ENCODE peak calls at places on chromosomes 12 and 14, in nine cellular contexts. H is IMR-90, J is breast epithelium, L is prostate gland, Y is ovary, Z is Peyer's patch, G is tibial nerve, O is HepG2, E is H1. M is an unnamed sample.

GRCh38 chr14:99724196-99724891 is 40.2 kb downstream of the CYP46A1 start:
- DNase-seq in H (peak), J (no peak), L (no peak), Y (peak), Z (no peak), G (no peak), O (no peak), E (no peak), M (no peak)

GRCh38 chr14:102504302-102504950 is 5.2 kb downstream of the ANKRD9 start:
- DNase-seq in H (no peak), J (no peak), L (no peak), Y (no peak), Z (peak), G (no peak), O (no peak), E (no peak), M (peak)

GRCh38 chr12:46385439-46385838 is 12.9 kb upstream of the SLC38A2 start:
- DNase-seq in H (no peak), J (no peak), L (no peak), Y (no peak), Z (no peak), G (no peak), O (peak), E (no peak), M (no peak)

GRCh38 chr12:14567311-14568195 is at the start of gene PLBD1:
- DNase-seq in H (no peak), J (peak), L (peak), Y (peak), Z (peak), G (peak), O (no peak), E (peak), M (peak)

GRCh38 chr14:94307410-94307992 is 14.4 kb upstream of the SERPINA10 start:
- DNase-seq in H (no peak), J (no peak), L (no peak), Y (no peak), Z (no peak), G (no peak), O (peak), E (peak), M (no peak)

GRCh38 chr14:71415404-71415690 is 508.1 kb downstream of the PCNX1 start:
- DNase-seq in H (peak), J (no peak), L (no peak), Y (no peak), Z (no peak), G (peak), O (no peak), E (no peak), M (no peak)

GRCh38 chr14:90785474-90785873 is 30.8 kb downstream of the TTC7B start:
- DNase-seq in H (no peak), J (no peak), L (no peak), Y (no peak), Z (no peak), G (no peak), O (no peak), E (no peak), M (peak)

GRCh38 chr12:131720921-131721320 is 10.0 kb downstream of the SFSWAP start:
- DNase-seq in H (no peak), J (no peak), L (no peak), Y (no peak), Z (no peak), G (no peak), O (no peak), E (no peak), M (no peak)

GRCh38 chr12:102302553-102302952 is 104.9 kb upstream of the PMCH start:
- DNase-seq in H (no peak), J (no peak), L (no peak), Y (no peak), Z (no peak), G (no peak), O (no peak), E (no peak), M (no peak)

GRCh38 chr12:42372154-42372791 is 46.3 kb downstream of the PPHLN1 start:
- DNase-seq in H (peak), J (no peak), L (no peak), Y (no peak), Z (no peak), G (peak), O (peak), E (no peak), M (peak)

GRCh38 chr12:93571360-93571853 is 1.1 kb upstream of the SOCS2 start:
- DNase-seq in H (peak), J (peak), L (peak), Y (peak), Z (peak), G (peak), O (peak), E (peak), M (peak)

GRCh38 chr12:11568762-11569478 is 80.6 kb upstream of the ETV6 start:
- DNase-seq in H (no peak), J (no peak), L (no peak), Y (no peak), Z (no peak), G (no peak), O (no peak), E (no peak), M (no peak)

GRCh38 chr12:124399622-124400021 is 104.7 kb downstream of the RFLNA start:
- DNase-seq in H (no peak), J (no peak), L (no peak), Y (peak), Z (peak), G (no peak), O (peak), E (peak), M (no peak)

GRCh38 chr12:114895822-114896221 is 211.8 kb upstream of the TBX3 start:
- DNase-seq in H (peak), J (no peak), L (no peak), Y (no peak), Z (no peak), G (no peak), O (no peak), E (no peak), M (no peak)

GRCh38 chr14:37642125-37642524 is 46.7 kb downstream of the TTC6 start:
- DNase-seq in H (no peak), J (no peak), L (no peak), Y (no peak), Z (no peak), G (no peak), O (no peak), E (no peak), M (no peak)

GRCh38 chr14:28161040-28161439 is 605.5 kb upstream of the FOXG1 start:
- DNase-seq in H (no peak), J (no peak), L (no peak), Y (no peak), Z (no peak), G (no peak), O (no peak), E (no peak), M (no peak)

GRCh38 chr14:96181188-96181762 is 23.4 kb upstream of the BDKRB2 start:
- DNase-seq in H (no peak), J (no peak), L (no peak), Y (no peak), Z (no peak), G (no peak), O (no peak), E (no peak), M (no peak)

GRCh38 chr14:25048170-25049126 is 1.5 kb downstream of the STXBP6 start:
- DNase-seq in H (peak), J (no peak), L (peak), Y (peak), Z (no peak), G (peak), O (no peak), E (no peak), M (peak)

GRCh38 chr12:22228022-22228875 is 106.3 kb downstream of the ST8SIA1 start:
- DNase-seq in H (peak), J (no peak), L (no peak), Y (no peak), Z (no peak), G (no peak), O (no peak), E (no peak), M (no peak)

GRCh38 chr14:102086972-102087761 is at the start of gene HSP90AA1:
- DNase-seq in H (peak), J (peak), L (peak), Y (peak), Z (peak), G (peak), O (peak), E (peak), M (peak)

GRCh38 chr12:49231881-49232650 is 32.8 kb upstream of the TUBA1C start:
- DNase-seq in H (no peak), J (no peak), L (no peak), Y (no peak), Z (no peak), G (no peak), O (no peak), E (no peak), M (no peak)

GRCh38 chr12:12240671-12241345 is 26.0 kb downstream of the LRP6 start:
- DNase-seq in H (peak), J (no peak), L (no peak), Y (no peak), Z (no peak), G (no peak), O (peak), E (no peak), M (no peak)

GRCh38 chr12:104115587-104115975 is 22.4 kb downstream of the NFYB start:
- DNase-seq in H (no peak), J (no peak), L (peak), Y (no peak), Z (no peak), G (no peak), O (no peak), E (no peak), M (no peak)

GRCh38 chr12:51062631-51063397 is 14.7 kb downstream of the LETMD1 start:
- DNase-seq in H (no peak), J (no peak), L (no peak), Y (no peak), Z (no peak), G (no peak), O (no peak), E (no peak), M (no peak)
- TF ChIP-seq POLR2A in H (no peak), J (no peak), L (no peak), Y (no peak), Z (no peak), G (no peak), O (no peak), E (no peak), M (no peak)

DNA sequence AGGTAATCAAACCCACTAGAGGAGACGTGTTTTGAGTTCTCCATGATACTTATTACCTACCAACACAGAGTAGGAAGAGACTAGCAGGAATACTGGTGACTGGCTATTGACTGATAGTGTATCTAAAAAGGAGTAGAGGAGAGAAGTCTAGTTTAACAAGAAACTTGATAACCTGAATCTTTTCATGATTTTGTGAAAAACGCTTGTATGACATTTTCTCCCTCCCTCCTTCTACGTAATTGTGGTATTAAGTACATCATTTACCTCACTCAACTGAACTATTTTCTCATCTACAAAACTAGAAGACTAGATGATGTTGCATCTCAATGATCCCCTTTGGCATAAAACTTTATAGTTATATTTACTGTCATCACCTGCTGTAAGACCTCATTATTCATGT is 107.4 kb downstream of the PPP1R12A start:
- DNase-seq in H (no peak), J (no peak), L (no peak), Y (no peak), Z (no peak), G (no peak), O (no peak), E (no peak), M (no peak)
- TF ChIP-seq POLR2A in H (no peak), J (no peak), L (no peak), Y (no peak), Z (no peak), G (no peak), O (no peak), E (no peak), M (no peak)

DNA sequence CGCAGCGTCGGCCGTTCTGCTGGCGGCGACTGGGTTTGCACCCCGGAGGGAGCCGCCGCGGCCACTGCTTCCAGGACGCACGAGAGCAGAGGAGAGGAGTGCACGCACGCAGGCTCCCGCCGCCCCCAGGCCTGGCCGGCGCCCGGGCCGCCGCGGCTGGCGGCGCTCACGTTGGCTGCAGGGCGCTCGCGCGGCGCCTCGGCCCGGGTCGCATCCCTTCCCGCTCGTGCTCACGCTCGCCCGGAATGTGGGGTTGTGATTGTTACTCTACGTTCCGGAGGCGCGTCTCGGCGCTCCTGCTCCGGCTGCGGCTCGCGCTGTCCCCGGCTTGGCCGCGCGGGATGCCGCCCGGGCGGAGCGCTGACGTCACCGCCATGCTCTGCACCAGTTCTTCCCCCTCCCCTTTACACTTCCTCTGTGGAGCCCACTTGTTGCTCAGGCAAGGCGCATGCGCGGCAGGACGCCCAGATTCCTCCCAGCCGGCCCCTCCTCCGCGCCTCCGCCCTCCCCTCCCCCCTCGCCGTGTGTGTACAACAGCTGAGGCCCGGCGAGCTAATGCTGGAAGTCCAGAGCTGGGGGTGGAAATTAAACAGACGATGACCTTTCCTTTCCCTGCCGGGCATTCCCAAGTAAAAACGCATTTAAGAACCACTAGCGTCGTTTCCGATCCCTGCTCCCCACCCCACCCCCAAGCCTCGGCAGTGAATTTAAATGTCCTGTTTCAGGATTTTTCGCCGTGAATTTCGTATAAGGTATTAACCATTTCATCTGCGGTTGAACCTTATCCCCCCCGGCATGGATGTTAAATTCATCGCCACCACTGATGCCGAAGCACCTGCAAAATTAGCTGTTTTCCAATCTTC is at the start of gene IRF2BPL:
- DNase-seq in H (peak), J (peak), L (peak), Y (peak), Z (peak), G (peak), O (peak), E (peak), M (peak)
- TF ChIP-seq POLR2A in H (peak), J (peak), L (peak), Y (peak), Z (peak), G (peak), O (peak), E (peak), M (peak)

DNA sequence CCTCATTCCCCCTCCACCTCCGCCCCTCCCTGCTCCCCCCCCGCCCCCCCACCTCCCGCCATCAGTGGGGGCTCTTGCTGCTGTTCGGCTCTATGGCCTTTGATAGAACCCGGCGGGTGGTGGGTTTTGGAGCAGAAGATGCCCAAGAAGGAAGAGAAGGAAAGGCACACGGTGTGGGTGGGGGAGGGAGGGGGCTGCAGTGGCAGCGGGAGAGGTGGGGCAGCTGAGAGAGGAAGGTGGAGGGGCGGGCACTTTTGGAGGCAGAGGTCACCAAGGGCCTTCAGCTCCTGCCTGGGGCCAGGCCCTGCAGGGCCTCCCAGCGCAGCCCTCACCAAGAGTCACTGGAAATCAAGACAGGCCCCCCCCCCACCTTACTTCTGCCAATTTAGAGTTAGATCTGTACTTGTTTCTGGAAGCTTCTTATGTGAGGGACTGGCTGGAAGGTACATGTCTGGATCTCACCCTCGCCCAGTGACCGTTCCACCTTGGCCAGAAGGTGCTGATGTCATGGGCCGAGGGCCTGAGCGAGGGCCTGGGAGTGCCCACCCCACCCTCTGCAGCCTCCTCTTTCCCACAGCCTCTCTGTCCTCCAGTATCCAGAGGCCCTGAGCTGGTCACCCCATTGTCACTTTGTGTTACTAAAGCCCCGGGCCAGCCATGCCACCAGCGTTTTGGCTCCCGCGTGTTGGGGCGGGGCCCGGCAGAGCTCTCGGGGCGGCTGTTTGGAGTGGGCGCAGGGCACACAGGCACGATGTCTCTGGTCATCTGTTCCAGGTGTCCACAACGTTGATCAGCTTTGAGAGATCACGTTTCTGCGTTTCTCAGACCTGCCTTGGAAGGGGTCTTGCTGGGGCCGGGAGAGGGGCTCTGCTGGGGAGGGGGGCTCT is 153.9 kb downstream of the KIF26A start:
- DNase-seq in H (no peak), J (peak), L (no peak), Y (peak), Z (peak), G (no peak), O (no peak), E (no peak), M (peak)
- TF ChIP-seq POLR2A in H (no peak), J (no peak), L (no peak), Y (no peak), Z (no peak), G (no peak), O (no peak), E (no peak), M (no peak)

GRCh38 chr12:52947738-52948423 is 1.0 kb upstream of the KRT18 start:
- DNase-seq in H (no peak), J (no peak), L (no peak), Y (no peak), Z (no peak), G (no peak), O (no peak), E (peak), M (no peak)

GRCh38 chr12:52951126-52951525 is 2.2 kb downstream of the KRT18 start:
- DNase-seq in H (no peak), J (no peak), L (no peak), Y (no peak), Z (no peak), G (no peak), O (no peak), E (no peak), M (no peak)

GRCh38 chr12:52951640-52952039 is 2.7 kb downstream of the KRT18 start:
- DNase-seq in H (no peak), J (no peak), L (no peak), Y (no peak), Z (no peak), G (no peak), O (no peak), E (no peak), M (no peak)

GRCh38 chr12:52950553-52950952 is 1.6 kb downstream of the KRT18 start:
- DNase-seq in H (no peak), J (no peak), L (no peak), Y (no peak), Z (no peak), G (no peak), O (no peak), E (no peak), M (no peak)

GRCh38 chr12:52949413-52950331 is 754 bp downstream of the KRT18 start:
- DNase-seq in H (peak), J (peak), L (peak), Y (no peak), Z (peak), G (no peak), O (peak), E (peak), M (no peak)
- TF ChIP-seq POLR2A in H (peak), J (no peak), L (peak), Y (no peak), Z (peak), G (no peak), O (peak), E (peak), M (no peak)

M was measured in heart left ventricle.